ENCODE peak calls at places on chromosomes 4 and X, in ten cellular contexts. F, O, I, V, J, M, Y, W, Z and L are unnamed samples.

GRCh38 chrX:109774706-109775105 is 41.6 kb upstream of the ACSL4 start:
- DNase-seq in O (no peak), J (no peak), F (peak), W (no peak), I (no peak), Y (peak), M (no peak), V (no peak), Z (peak), L (peak)

GRCh38 chrX:121456315-121456714 is 408.9 kb downstream of the GLUD2 start:
- DNase-seq in Z (peak), O (no peak), W (no peak), V (no peak), M (no peak), Y (no peak), F (no peak), I (no peak), J (no peak), L (peak)

GRCh38 chrX:68703849-68704248 is 56.4 kb downstream of the STARD8 start:
- DNase-seq in I (no peak), J (no peak), O (no peak), Y (no peak), M (no peak), Z (no peak), V (no peak), F (no peak), W (no peak), L (no peak)

GRCh38 chrX:154094833-154095232 is 2.7 kb downstream of the MECP2 start:
- DNase-seq in I (no peak), O (no peak), Y (no peak), F (no peak), M (no peak), Z (no peak), W (no peak), J (no peak), V (no peak), L (no peak)

GRCh38 chr4:26307027-26307426 is 13.8 kb upstream of the RBPJ start:
- DNase-seq in I (no peak), J (no peak), O (no peak), W (no peak), Z (no peak), Y (no peak), V (no peak), F (peak), M (no peak), L (no peak)

GRCh38 chr4:1366371-1367229 is 19.6 kb downstream of the UVSSA start:
- DNase-seq in I (no peak), J (peak), V (no peak), W (no peak), F (no peak), Z (no peak), Y (no peak), M (no peak), O (no peak), L (no peak)

GRCh38 chr4:147707892-147708672 is 23.8 kb upstream of the ARHGAP10 start:
- DNase-seq in F (peak), O (peak), M (no peak), Y (peak), I (peak), W (peak), Z (peak), J (no peak), V (peak), L (peak)

GRCh38 chr4:108171541-108172230 is 3.0 kb upstream of the LEF1 start:
- DNase-seq in Y (no peak), V (peak), J (no peak), Z (no peak), I (no peak), O (no peak), W (no peak), F (peak), M (no peak), L (no peak)

GRCh38 chr4:109815151-109816081 is at the start of gene GAR1:
- DNase-seq in O (peak), V (peak), Y (peak), M (peak), J (peak), F (peak), Z (peak), I (peak), W (peak), L (peak)

GRCh38 chr4:22372958-22373357 is 142.9 kb downstream of the ADGRA3 start:
- DNase-seq in J (no peak), I (no peak), M (no peak), V (no peak), F (no peak), Y (no peak), W (no peak), O (no peak), Z (no peak), L (no peak)

GRCh38 chr4:16032382-16032743 is 51.5 kb downstream of the PROM1 start:
- DNase-seq in V (no peak), J (no peak), O (peak), Z (no peak), W (no peak), I (no peak), Y (no peak), F (no peak), M (no peak), L (no peak)

GRCh38 chr4:36039031-36039430 is 205.3 kb downstream of the ARAP2 start:
- DNase-seq in W (no peak), M (no peak), O (no peak), Y (no peak), V (no peak), J (no peak), I (no peak), F (no peak), Z (no peak), L (no peak)

GRCh38 chrX:72169008-72169728 is 12.4 kb upstream of the PIN4 start:
- DNase-seq in O (no peak), I (no peak), V (no peak), F (no peak), Y (peak), W (no peak), M (no peak), J (no peak), Z (no peak), L (no peak)

GRCh38 chr4:38591617-38592337 is 72.2 kb upstream of the KLF3 start:
- DNase-seq in I (no peak), O (no peak), Z (peak), W (no peak), V (no peak), Y (peak), F (no peak), J (no peak), M (no peak), L (no peak)

GRCh38 chrX:20740443-20740842 is 473.7 kb upstream of the RPS6KA3 start:
- DNase-seq in Z (no peak), I (no peak), O (no peak), J (no peak), F (no peak), W (no peak), V (no peak), Y (no peak), M (no peak), L (no peak)

GRCh38 chr4:87375719-87376291 is 15.2 kb downstream of the HSD17B11 start:
- DNase-seq in Y (peak), V (no peak), J (no peak), I (peak), W (no peak), F (no peak), Z (peak), O (no peak), M (no peak), L (no peak)

GRCh38 chr4:37765741-37766140 is 60.7 kb upstream of the PGM2 start:
- DNase-seq in M (no peak), Z (no peak), Y (no peak), F (peak), W (no peak), O (no peak), V (no peak), J (no peak), I (no peak), L (peak)

GRCh38 chrX:112832481-112833095 is 8.0 kb downstream of the AMOT start:
- DNase-seq in Z (peak), M (no peak), O (peak), F (no peak), Y (peak), I (peak), J (no peak), W (no peak), V (no peak), L (no peak)

GRCh38 chr4:130336585-130337217 is 1240.7 kb downstream of the C4orf33 start:
- DNase-seq in W (no peak), Z (peak), O (peak), J (no peak), Y (peak), M (no peak), V (no peak), F (no peak), I (no peak), L (peak)
- TF ChIP-seq CTCF in W (peak), Z (peak), O (peak), J (no peak), Y (peak), M (no peak), V (no peak), F (peak), I (peak), L (no peak)

DNA sequence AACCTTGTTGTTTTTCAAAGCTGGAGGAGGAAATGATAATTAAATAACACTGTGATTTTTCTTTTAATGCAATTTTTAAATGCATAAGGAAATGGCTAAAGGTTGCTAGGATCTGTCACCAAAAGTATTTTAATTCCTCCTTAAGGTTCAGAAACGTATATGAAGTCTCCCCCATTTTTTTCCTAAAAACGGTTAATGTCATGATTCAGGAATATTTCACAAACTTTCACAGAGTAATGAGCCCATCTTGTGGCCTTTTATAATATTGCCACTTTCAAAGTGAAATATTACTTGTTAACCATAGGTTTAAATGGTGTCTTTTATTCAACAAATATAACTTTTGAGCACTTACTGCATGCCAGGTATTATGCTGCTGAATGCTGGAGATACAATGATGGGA is 99.5 kb upstream of the USP38 start:
- DNase-seq in Y (peak), O (no peak), J (no peak), M (no peak), V (no peak), I (no peak), W (no peak), F (no peak), Z (no peak), L (no peak)
- TF ChIP-seq CTCF in Y (no peak), O (no peak), J (peak), M (no peak), V (no peak), I (no peak), W (no peak), F (no peak), Z (no peak), L (no peak)

GRCh38 chr4:4289930-4290850 is at the start of the genes LYAR and ZBTB49:
- DNase-seq in Z (peak), Y (peak), M (peak), F (peak), V (peak), J (peak), O (peak), W (peak), I (peak), L (peak)
- TF ChIP-seq CTCF in Z (no peak), Y (no peak), M (no peak), F (no peak), V (no peak), J (no peak), O (no peak), W (no peak), I (no peak), L (no peak)

GRCh38 chrX:8034058-8034457 is 106.8 kb upstream of the PNPLA4 start:
- DNase-seq in F (no peak), W (no peak), Y (no peak), I (no peak), J (no peak), O (no peak), M (no peak), V (no peak), Z (no peak), L (no peak)

GRCh38 chrX:8037593-8038348 is 110.6 kb upstream of the PNPLA4 start:
- DNase-seq in Y (no peak), M (no peak), I (no peak), Z (peak), O (no peak), V (no peak), J (no peak), W (no peak), F (no peak), L (no peak)

GRCh38 chrX:8042304-8042703 is 115.1 kb upstream of the PNPLA4 start:
- DNase-seq in I (no peak), F (no peak), W (no peak), V (no peak), Y (no peak), M (no peak), J (no peak), O (no peak), Z (peak), L (no peak)

GRCh38 chrX:8033175-8033574 is 106.0 kb upstream of the PNPLA4 start:
- DNase-seq in Z (peak), Y (no peak), V (no peak), M (no peak), I (no peak), J (no peak), W (no peak), O (no peak), F (no peak), L (no peak)

DNA sequence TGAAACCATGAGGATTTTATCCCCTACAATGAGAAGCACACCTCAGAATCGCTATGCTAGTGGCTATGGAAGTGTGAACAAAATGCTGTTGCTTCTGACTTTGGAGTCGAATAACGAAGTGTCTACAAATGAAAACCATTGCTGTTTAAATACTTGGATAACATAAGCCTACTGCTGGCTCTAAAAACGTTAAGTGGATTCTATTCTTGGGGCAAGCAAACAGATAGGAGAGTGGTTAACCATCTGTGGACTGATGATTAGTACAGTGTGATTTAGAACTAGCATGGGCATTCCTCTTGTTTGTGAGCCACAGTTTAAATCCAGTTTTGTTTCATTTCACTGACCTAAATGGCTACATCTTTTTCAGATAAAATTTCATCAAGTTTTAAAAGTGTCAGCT is 109.7 kb upstream of the PNPLA4 start:
- DNase-seq in F (no peak), M (no peak), I (no peak), Z (no peak), J (no peak), O (no peak), Y (no peak), V (no peak), W (no peak), L (no peak)
- TF ChIP-seq CTCF in F (no peak), M (no peak), I (no peak), Z (no peak), J (no peak), O (no peak), Y (no peak), V (no peak), W (no peak), L (no peak)